ENCODE peak calls at places on chromosomes 3 and 15, in eight cellular contexts. J is breast epithelium, E is astrocyte of the spinal cord, N is cardiac muscle cell, C is thoracic aorta, L is pancreas, S is tibial artery, W is HFF-Myc. R is an unnamed sample.

GRCh38 chr15:90018216-90018831 is 17.2 kb downstream of the ZNF710 start:
- DNase-seq in S (peak; percentile 8), E (no peak), W (no peak), J (no peak), N (no peak), C (no peak), L (peak; percentile 20), R (no peak)

GRCh38 chr3:180563411-180563810 is 38.6 kb upstream of the TTC14 start:
- DNase-seq in W (no peak), E (no peak), C (no peak), J (no peak), S (no peak), L (no peak), N (no peak), R (no peak)

GRCh38 chr3:168091961-168092360 is 3.8 kb downstream of the GOLIM4 start:
- DNase-seq in C (no peak), S (no peak), N (no peak), L (no peak), E (no peak), J (no peak), W (no peak), R (no peak)

GRCh38 chr3:44999782-45000181 is 23.7 kb downstream of the EXOSC7 start:
- DNase-seq in C (no peak), N (no peak), J (no peak), S (no peak), E (no peak), L (no peak), W (no peak), R (no peak)

GRCh38 chr15:73318463-73319351 is 50.1 kb downstream of the HCN4 start:
- DNase-seq in W (no peak), J (no peak), C (no peak), E (no peak), S (no peak), N (peak; percentile 31), L (no peak), R (peak; percentile 4)

GRCh38 chr15:98803228-98804056 is 155.1 kb downstream of the IGF1R start:
- DNase-seq in L (no peak), C (no peak), J (no peak), S (no peak), W (no peak), N (no peak), E (peak; percentile 59), R (peak; percentile 74)

GRCh38 chr3:41715376-41715775 is 246.5 kb downstream of the ULK4 start:
- DNase-seq in W (no peak), E (no peak), N (no peak), S (no peak), L (no peak), J (no peak), C (no peak), R (no peak)

GRCh38 chr3:193852901-193853300 is 259.9 kb downstream of the OPA1 start:
- DNase-seq in J (no peak), C (no peak), N (peak; percentile 16), E (peak; percentile 69), S (no peak), W (no peak), L (no peak), R (no peak)

GRCh38 chr15:76431936-76432335 is 95.4 kb downstream of the ISL2 start:
- DNase-seq in C (no peak), W (no peak), J (no peak), E (peak; percentile 16), L (no peak), N (no peak), S (no peak), R (no peak)

GRCh38 chr15:77421370-77421700 is 647 bp downstream of the HMG20A start:
- DNase-seq in E (no peak), L (no peak), W (no peak), S (no peak), N (peak; percentile 11), J (no peak), C (no peak), R (no peak)

GRCh38 chr3:123869165-123869564 is 15.0 kb downstream of the MYLK start:
- DNase-seq in N (peak; percentile 12), L (no peak), J (no peak), E (no peak), C (no peak), W (no peak), S (no peak), R (no peak)

GRCh38 chr3:111539351-111540331 is 2.4 kb upstream of the CD96 start:
- DNase-seq in C (no peak), J (no peak), S (no peak), E (peak; percentile 69), N (peak; percentile 75), L (peak; percentile 66), W (peak; percentile 17), R (peak; percentile 28)

GRCh38 chr3:101848754-101849713 is at the start of gene NFKBIZ:
- DNase-seq in W (peak; percentile 52), S (peak; percentile 94), N (peak; percentile 98), J (peak; percentile 96), L (peak; percentile 97), C (peak; percentile 87), E (peak; percentile 97), R (peak; percentile 87)

GRCh38 chr3:128390867-128391266 is 75.8 kb downstream of the DNAJB8 start:
- DNase-seq in N (no peak), E (no peak), S (no peak), W (no peak), J (no peak), L (no peak), C (no peak), R (no peak)

GRCh38 chr3:52481819-52482521 is 13.2 kb upstream of the STAB1 start:
- DNase-seq in C (no peak), S (no peak), L (no peak), J (no peak), W (no peak), N (peak; percentile 28), E (no peak), R (peak; percentile 34)

DNA sequence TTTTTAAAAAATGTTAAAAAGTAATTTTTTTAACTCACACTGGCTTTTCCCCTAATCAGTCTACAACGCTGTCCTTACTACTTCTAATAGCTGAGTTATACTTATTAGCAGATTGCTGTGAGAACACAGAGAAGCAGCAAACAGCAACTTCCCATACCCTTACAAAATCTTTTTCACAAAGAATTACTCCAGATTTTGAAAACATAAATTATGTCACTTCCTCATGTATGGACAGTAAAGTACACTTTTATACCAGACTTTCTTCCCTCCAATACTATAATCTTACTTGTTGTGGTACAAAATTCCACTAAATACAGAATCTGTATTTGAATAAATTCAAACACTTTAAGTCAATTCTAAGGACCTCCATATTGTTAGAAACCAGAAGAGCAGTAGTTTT is 2.1 kb downstream of the PHC3 start:
- DNase-seq in S (no peak), J (no peak), E (no peak), L (no peak), C (no peak), W (no peak), N (no peak), R (no peak)
- H3K4me3 ChIP-seq in S (peak overlapping the region; percentile 82), J (no peak overlapping the region), E (peak overlapping the region; percentile 75), L (no peak overlapping the region), C (peak overlapping the region; percentile 99), W (peak overlapping the region; percentile 98), N (peak overlapping the region; percentile 84), R (peak overlapping the region; percentile 95)

GRCh38 chr3:186425788-186426730 is 64.0 kb upstream of the DGKG start:
- DNase-seq in N (peak; percentile 51), W (peak; percentile 53), J (peak; percentile 27), L (no peak), C (no peak), S (no peak), E (peak; percentile 58), R (peak; percentile 90)
- TF ChIP-seq CTCF in N (peak; percentile 35), W (peak; percentile 45), J (peak; percentile 39), L (no peak), C (peak; percentile 20), S (peak; percentile 30), E (peak; percentile 46), R (peak; percentile 56)

DNA sequence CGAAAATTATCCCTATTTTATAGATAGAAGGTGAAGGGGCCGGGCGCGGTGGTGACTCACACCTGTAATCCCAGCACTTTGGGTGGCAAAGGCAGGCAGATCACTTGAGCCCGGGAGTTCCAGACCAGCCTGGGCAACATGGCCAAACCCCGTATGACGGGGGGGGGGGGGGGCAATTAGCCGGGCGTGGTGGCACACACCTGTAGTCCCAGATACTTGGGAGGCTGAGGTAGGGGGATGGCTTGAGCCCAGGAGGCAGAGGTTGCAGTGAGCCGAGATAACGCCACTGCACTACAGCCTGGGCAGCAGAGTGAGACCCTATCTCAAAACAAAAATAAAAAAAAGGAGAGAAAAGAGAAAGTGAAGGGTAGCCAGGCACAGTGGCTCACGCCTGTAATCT is 1.4 kb downstream of the AAGAB start:
- DNase-seq in N (no peak), J (no peak), L (no peak), C (no peak), E (no peak), S (no peak), W (no peak), R (no peak)
- H3K4me3 ChIP-seq in N (peak overlapping the region; percentile 87), J (no peak overlapping the region), L (peak overlapping the region; percentile 49), C (peak overlapping the region; percentile 76), E (peak overlapping the region; percentile 93), S (peak overlapping the region; percentile 81), W (peak overlapping the region; percentile 66), R (peak overlapping the region; percentile 99)

GRCh38 chr3:129593595-129594339 is 12.7 kb downstream of the PLXND1 start:
- DNase-seq in S (no peak), J (no peak), C (no peak), N (no peak), W (no peak), L (no peak), E (no peak), R (no peak)
- TF ChIP-seq CTCF in S (no peak), J (no peak), C (no peak), N (no peak), W (no peak), L (no peak), E (no peak), R (no peak)

DNA sequence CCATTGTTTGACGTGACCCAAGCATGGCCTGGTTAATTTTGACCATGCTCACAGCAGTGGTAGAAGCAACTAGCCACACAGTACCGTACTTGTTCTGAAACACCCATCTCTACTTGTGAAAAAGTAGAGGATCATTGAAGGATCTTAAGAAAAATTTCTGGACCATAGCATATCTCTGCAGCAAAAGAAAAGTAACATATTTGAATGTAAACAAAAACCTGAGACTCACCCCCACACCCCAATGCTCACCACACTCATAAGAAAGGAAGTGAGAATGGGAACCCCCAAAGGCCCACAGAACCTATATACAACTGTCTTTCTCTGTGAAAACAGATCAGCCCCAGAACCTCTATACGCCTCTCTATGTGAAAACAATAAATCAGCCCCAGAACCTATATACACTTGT is 33.8 kb upstream of the TFRC start:
- DNase-seq in E (no peak), S (no peak), L (no peak), J (no peak), W (no peak), C (no peak), N (no peak), R (no peak)
- H3K4me3 ChIP-seq in E (no peak overlapping the region), S (no peak overlapping the region), L (no peak overlapping the region), J (no peak overlapping the region), W (no peak overlapping the region), C (no peak overlapping the region), N (no peak overlapping the region), R (no peak overlapping the region)

GRCh38 chr15:60212536-60212935 is 185.2 kb downstream of the ANXA2 start:
- DNase-seq in W (peak; percentile 5), S (no peak), J (no peak), N (peak; percentile 7), C (no peak), E (peak; percentile 44), L (no peak), R (peak; percentile 31)
- TF ChIP-seq CTCF in W (no peak), S (no peak), J (no peak), N (no peak), C (no peak), E (peak; percentile 6), L (no peak), R (no peak)

R was measured in fibroblast of mammary gland.